ENCODE peak calls at places on chromosomes 13 and 19, in four cellular contexts. I is NCI-H774, V is left colon, G is mesenteric fat pad. T is an unnamed sample.

GRCh38 chr19:3036119-3036794 is 7.2 kb upstream of the TLE2 start:
- DNase-seq in I (peak; percentile 87), V (peak; percentile 96), G (peak; percentile 98), T (peak; percentile 96)

GRCh38 chr13:110699148-110700145 is 6.5 kb downstream of the CARS2 start:
- DNase-seq in I (no peak), V (no peak), G (no peak), T (peak; percentile 25)

GRCh38 chr19:4922530-4923378 is 13.5 kb downstream of the UHRF1 start:
- DNase-seq in I (no peak), V (no peak), G (no peak), T (no peak)

GRCh38 chr19:12596927-12597548 is 13.6 kb downstream of the ZNF490 start:
- DNase-seq in I (no peak), V (no peak), G (no peak), T (peak; percentile 81)

GRCh38 chr19:15101479-15102082 is 5.6 kb upstream of the SYDE1 start:
- DNase-seq in I (no peak), V (peak; percentile 48), G (no peak), T (no peak)

GRCh38 chr13:101527130-101527529 is 74.7 kb downstream of the ITGBL1 start:
- DNase-seq in I (no peak), V (no peak), G (no peak), T (no peak)

GRCh38 chr19:30666301-30666803 is 294.2 kb downstream of the ZNF536 start:
- DNase-seq in I (no peak), V (peak; percentile 38), G (peak; percentile 71), T (peak; percentile 84)

GRCh38 chr13:114284680-114285079 is 3.3 kb downstream of the UPF3A start:
- DNase-seq in I (no peak), V (no peak), G (no peak), T (no peak)

GRCh38 chr13:39577833-39578232 is 25.2 kb downstream of the LHFPL6 start:
- DNase-seq in I (no peak), V (no peak), G (no peak), T (no peak)

GRCh38 chr13:43074824-43075510 is 51.6 kb downstream of the DNAJC15 start:
- DNase-seq in I (no peak), V (no peak), G (no peak), T (no peak)

GRCh38 chr13:94079876-94080275 is 399.6 kb downstream of the DCT start:
- DNase-seq in I (no peak), V (no peak), G (no peak), T (no peak)

GRCh38 chr13:42330991-42331390 is 59.0 kb downstream of the AKAP11 start:
- DNase-seq in I (no peak), V (no peak), G (no peak), T (no peak)

GRCh38 chr13:105159794-105160193 is 1375.7 kb downstream of the EFNB2 start:
- DNase-seq in I (peak; percentile 76), V (no peak), G (no peak), T (no peak)

GRCh38 chr13:80458546-80458945 is 117.6 kb upstream of the SPRY2 start:
- DNase-seq in I (no peak), V (no peak), G (no peak), T (no peak)

GRCh38 chr19:28934626-28935025 is 278.3 kb downstream of the UQCRFS1 start:
- DNase-seq in I (no peak), V (no peak), G (no peak), T (no peak)

GRCh38 chr13:99289674-99290337 is 17.4 kb downstream of the GPR183 start:
- DNase-seq in I (no peak), V (no peak), G (no peak), T (no peak)

GRCh38 chr13:109494955-109495354 is 291.4 kb downstream of the IRS2 start:
- DNase-seq in I (peak; percentile 45), V (no peak), G (no peak), T (no peak)

GRCh38 chr13:110232756-110233155 is 74.2 kb downstream of the COL4A1 start:
- DNase-seq in I (no peak), V (no peak), G (no peak), T (peak; percentile 17)

GRCh38 chr13:61954092-61954491 is 538.4 kb upstream of the PCDH20 start:
- DNase-seq in I (no peak), V (no peak), G (no peak), T (no peak)

GRCh38 chr13:111423168-111423785 is 102.8 kb downstream of the TEX29 start:
- DNase-seq in I (no peak), V (no peak), G (no peak), T (no peak)

T was measured in osteocyte.